ENCODE peak calls at places on chromosomes 3 and 15, in four cellular contexts. N is K562, V is HCT116, W is HepG2. B is an unnamed sample.
A peak's percentile ranks its signal among the peaks of the same experiment; 100 is the strongest.

GRCh38 chr15:36877796-36878744 is 222.3 kb downstream of the MEIS2 start:
- DNase-seq in N (no peak), V (no peak), W (no peak), B (no peak)

GRCh38 chr3:97815149-97815917 is 6.5 kb upstream of the CRYBG3 start:
- DNase-seq in N (no peak), V (no peak), W (no peak), B (no peak)

GRCh38 chr15:68783226-68784054 is 37.3 kb downstream of the ANP32A start:
- DNase-seq in N (peak; percentile 57), V (peak; percentile 8), W (peak; percentile 19), B (peak; percentile 62)

GRCh38 chr3:57917611-57918010 is 90.6 kb upstream of the FLNB start:
- DNase-seq in N (no peak), V (no peak), W (no peak), B (no peak)

GRCh38 chr15:101559938-101560337 is 70.4 kb upstream of the PCSK6 start:
- DNase-seq in N (no peak), V (no peak), W (no peak), B (no peak)

GRCh38 chr15:95875141-95875643 is 455.3 kb upstream of the NR2F2 start:
- DNase-seq in N (no peak), V (no peak), W (peak; percentile 3), B (no peak)

GRCh38 chr3:182735672-182736071 is 57.6 kb upstream of the ATP11B start:
- DNase-seq in N (no peak), V (no peak), W (no peak), B (no peak)

GRCh38 chr15:39447431-39447830 is 133.4 kb upstream of the THBS1 start:
- DNase-seq in N (no peak), V (no peak), W (no peak), B (no peak)

GRCh38 chr15:69164807-69165636 is 4.6 kb downstream of the GLCE start:
- DNase-seq in N (peak; percentile 6), V (no peak), W (no peak), B (no peak)

GRCh38 chr15:50166216-50166615 is 15.8 kb upstream of the SLC27A2 start:
- DNase-seq in N (no peak), V (no peak), W (no peak), B (no peak)

GRCh38 chr15:93179704-93180103 is 90.7 kb upstream of the RGMA start:
- DNase-seq in N (no peak), V (no peak), W (no peak), B (peak; percentile 54)

GRCh38 chr3:53171109-53171453 is 10.1 kb downstream of the PRKCD start:
- DNase-seq in N (no peak), V (no peak), W (peak; percentile 88), B (no peak)

GRCh38 chr15:39613861-39614260 is 33.0 kb downstream of the THBS1 start:
- DNase-seq in N (no peak), V (no peak), W (no peak), B (no peak)

GRCh38 chr3:128195369-128195768 is 42.1 kb downstream of the EEFSEC start:
- DNase-seq in N (peak; percentile 16), V (no peak), W (no peak), B (peak; percentile 67)

GRCh38 chr15:50187997-50188396 is 6.0 kb downstream of the SLC27A2 start:
- DNase-seq in N (no peak), V (no peak), W (no peak), B (no peak)

GRCh38 chr3:15795563-15796308 is 2.0 kb downstream of the ANKRD28 start:
- DNase-seq in N (peak; percentile 35), V (no peak), W (no peak), B (no peak)

GRCh38 chr3:178159691-178160090 is 376.5 kb upstream of the KCNMB2 start:
- DNase-seq in N (no peak), V (no peak), W (no peak), B (no peak)

GRCh38 chr3:126364130-126364695 is 7.0 kb upstream of the KLF15 start:
- DNase-seq in N (no peak), V (no peak), W (no peak), B (no peak)

GRCh38 chr15:69699096-69699495 is 246.5 kb downstream of the RPLP1 start:
- DNase-seq in N (no peak), V (no peak), W (no peak), B (no peak)

GRCh38 chr3:123818921-123819429 is 65.2 kb downstream of the MYLK start:
- DNase-seq in N (no peak), V (no peak), W (peak; percentile 77), B (no peak)

GRCh38 chr3:143358155-143358792 is 238.7 kb downstream of the CHST2 start:
- DNase-seq in N (no peak), V (no peak), W (no peak), B (no peak)

GRCh38 chr3:126124896-126125295 is 41.0 kb upstream of the SLC41A3 start:
- DNase-seq in N (no peak), V (no peak), W (no peak), B (no peak)

GRCh38 chr15:30992465-30992864 is 1.0 kb upstream of the MTMR10 start:
- DNase-seq in N (no peak), V (no peak), W (peak; percentile 27), B (no peak)

GRCh38 chr15:29671308-29671981 is 150.8 kb downstream of the TJP1 start:
- DNase-seq in N (no peak), V (no peak), W (no peak), B (no peak)

GRCh38 chr15:55915221-55915620 is 78.2 kb downstream of the NEDD4 start:
- DNase-seq in N (no peak), V (no peak), W (no peak), B (no peak)
- TF ChIP-seq ELF1 in N (no peak), V (no peak), W (no peak), B (no peak)

GRCh38 chr15:90071220-90071807 is 31.0 kb downstream of the IDH2 start:
- DNase-seq in N (peak; percentile 87), V (peak; percentile 57), W (peak; percentile 71), B (peak; percentile 88)
- TF ChIP-seq ELF1 in N (no peak), V (no peak), W (no peak), B (no peak)

GRCh38 chr3:116470589-116470988 is 25.3 kb upstream of the LSAMP start:
- DNase-seq in N (no peak), V (no peak), W (no peak), B (no peak)

GRCh38 chr3:116469546-116469945 is 24.3 kb upstream of the LSAMP start:
- DNase-seq in N (no peak), V (no peak), W (no peak), B (no peak)

GRCh38 chr3:116473602-116474001 is 28.3 kb upstream of the LSAMP start:
- DNase-seq in N (no peak), V (no peak), W (no peak), B (no peak)

GRCh38 chr3:116474356-116475200 is 29.3 kb upstream of the LSAMP start:
- DNase-seq in N (no peak), V (no peak), W (no peak), B (no peak)
- TF ChIP-seq ELF1 in N (no peak), V (no peak), W (no peak), B (no peak)

GRCh38 chr15:78207641-78208340 is 26.6 kb downstream of the ACSBG1 start:
- DNase-seq in N (no peak), V (no peak), W (no peak), B (no peak)
- TF ChIP-seq ELF1 in N (no peak), V (no peak), W (no peak), B (no peak)

GRCh38 chr15:59138243-59138642 is 33.3 kb downstream of the CCNB2 start:
- DNase-seq in N (peak; percentile 92), V (peak; percentile 46), W (peak; percentile 54), B (peak; percentile 72)
- TF ChIP-seq ELF1 in N (no peak), V (no peak), W (no peak), B (no peak)

DNA sequence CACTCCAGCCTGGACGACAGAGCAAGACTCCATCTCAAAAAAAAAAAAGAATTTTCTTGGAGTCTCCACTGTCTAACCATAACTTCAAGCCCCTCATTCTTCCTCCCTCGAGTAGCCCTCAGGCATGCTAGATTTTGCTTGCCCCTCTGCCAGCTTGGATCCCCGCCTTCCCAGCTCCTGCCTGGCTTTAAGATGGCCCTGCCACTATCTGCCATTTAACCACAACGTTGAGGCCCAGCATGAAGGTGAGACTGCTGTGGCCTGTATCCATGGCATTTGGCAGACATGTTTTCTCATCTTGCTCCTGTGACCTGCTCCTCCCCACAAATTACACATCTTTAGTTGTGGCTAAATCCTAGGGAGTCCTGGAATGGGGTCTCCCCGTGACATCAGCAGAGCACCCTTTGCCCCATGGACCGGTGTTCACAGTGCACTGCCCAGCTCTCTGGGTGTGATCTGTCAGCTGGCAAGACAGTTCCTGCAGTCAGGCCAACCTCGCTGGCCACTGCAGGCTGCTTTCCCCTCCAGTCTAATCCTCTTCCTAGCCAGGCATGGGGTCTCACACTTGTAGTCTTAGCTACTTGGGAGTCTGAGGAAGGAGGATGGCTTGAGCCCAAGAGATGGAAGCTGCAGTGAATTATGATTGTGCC is 10.4 kb downstream of the VPS18 start:
- DNase-seq in N (no peak), V (no peak), W (no peak), B (no peak)
- TF ChIP-seq ELF1 in N (no peak), V (no peak), W (no peak), B (no peak)

GRCh38 chr3:196994056-196994455 is 25.4 kb upstream of the PIGZ start:
- DNase-seq in N (no peak), V (no peak), W (no peak), B (no peak)
- TF ChIP-seq ELF1 in N (no peak), V (no peak), W (no peak), B (no peak)

B was measured in SK-N-SH.